ENCODE peak calls at places on chromosomes 11 and 22, in six cellular contexts. I, H, X, U, K and W are unnamed samples. For H3K27me3, the result is how much of the 10 kb centered on the place peaks cover.

GRCh38 chr11:65454696-65455456 is 32.3 kb downstream of the NEAT1 start:
- DNase-seq in U (peak), X (peak), H (peak), I (peak), K (peak), W (peak)

GRCh38 chr11:6618117-6619020 is 853 bp downstream of the TPP1 start:
- DNase-seq in U (no peak), K (peak), I (peak), H (peak), X (peak), W (no peak)

GRCh38 chr22:48806227-48806781 is 1021.4 kb downstream of the BRD1 start:
- DNase-seq in K (no peak), U (no peak), X (no peak), H (no peak), I (no peak), W (no peak)

GRCh38 chr11:65932558-65932919 is 12.7 kb upstream of the TSGA10IP start:
- DNase-seq in H (no peak), K (no peak), I (peak), X (no peak), U (no peak), W (no peak)

GRCh38 chr11:61026121-61027031 is 54.9 kb downstream of the CD6 start:
- DNase-seq in X (no peak), H (peak), K (no peak), I (no peak), U (no peak), W (no peak)

GRCh38 chr11:58334708-58335107 is 24.2 kb downstream of the OR5B17 start:
- DNase-seq in H (no peak), I (no peak), U (no peak), K (no peak), X (no peak), W (no peak)

GRCh38 chr11:62905927-62906531 is 15.1 kb downstream of the CHRM1 start:
- DNase-seq in K (peak), U (peak), H (peak), X (peak), I (peak), W (peak)

GRCh38 chr22:12601870-12602779 is 2925.9 kb upstream of the OR11H1 start:
- DNase-seq in U (no peak), I (peak), H (no peak), K (peak), X (no peak), W (no peak)

GRCh38 chr11:130219148-130219547 is 59.6 kb downstream of the ST14 start:
- DNase-seq in I (no peak), U (peak), H (no peak), K (peak), X (no peak), W (no peak)

GRCh38 chr11:17479284-17480214 is 2.9 kb upstream of the ABCC8 start:
- DNase-seq in I (peak), U (no peak), X (no peak), K (no peak), H (peak), W (no peak)

GRCh38 chr11:115580927-115581680 is 76.9 kb upstream of the CADM1 start:
- DNase-seq in H (no peak), I (no peak), U (no peak), K (peak), X (no peak), W (no peak)

GRCh38 chr11:46963848-46964247 is 27.3 kb downstream of the CSTPP1 start:
- DNase-seq in H (no peak), I (no peak), X (no peak), U (no peak), K (no peak), W (no peak)

GRCh38 chr11:123035831-123036230 is 26.1 kb downstream of the HSPA8 start:
- DNase-seq in K (no peak), X (no peak), I (no peak), U (no peak), H (no peak), W (no peak)

GRCh38 chr11:110434952-110435779 is 5.4 kb downstream of the FDX1 start:
- DNase-seq in X (no peak), I (peak), K (no peak), H (peak), U (no peak), W (no peak)

GRCh38 chr11:1205121-1205986 is 17.5 kb upstream of the MUC5B start:
- DNase-seq in U (no peak), K (no peak), H (no peak), I (peak), X (peak), W (peak)

GRCh38 chr11:121082670-121083069 is 18.4 kb upstream of the TECTA start:
- DNase-seq in H (no peak), X (no peak), K (no peak), I (no peak), U (no peak), W (no peak)

GRCh38 chr22:33539902-33540751 is 380.1 kb downstream of the LARGE1 start:
- DNase-seq in X (peak), I (no peak), H (peak), U (peak), K (peak), W (peak)

GRCh38 chr22:11628651-11629511 is 3899.1 kb upstream of the OR11H1 start:
- DNase-seq in K (no peak), X (no peak), H (no peak), I (no peak), U (no peak), W (no peak)

GRCh38 chr11:87063982-87064381 is 26.2 kb downstream of the TMEM135 start:
- DNase-seq in K (no peak), I (no peak), H (no peak), U (no peak), X (no peak), W (no peak)

GRCh38 chr22:47795477-47796127 is 1033.2 kb downstream of the TBC1D22A start:
- DNase-seq in K (no peak), I (no peak), H (no peak), U (no peak), X (no peak), W (no peak)

GRCh38 chr11:74826901-74827300 is 78.3 kb downstream of the RNF169 start:
- DNase-seq in I (no peak), H (no peak), K (no peak), U (no peak), X (no peak), W (no peak)

GRCh38 chr11:117221775-117222517 is 9.9 kb downstream of the PCSK7 start:
- DNase-seq in K (peak), U (no peak), H (peak), X (peak), I (no peak), W (peak)

GRCh38 chr22:35257321-35258143 is at the start of gene HMGXB4:
- DNase-seq in H (peak), U (peak), X (peak), I (peak), K (peak), W (peak)
- TF ChIP-seq CTCF in H (no peak), U (no peak), X (peak), I (no peak), K (no peak), W (peak)

DNA sequence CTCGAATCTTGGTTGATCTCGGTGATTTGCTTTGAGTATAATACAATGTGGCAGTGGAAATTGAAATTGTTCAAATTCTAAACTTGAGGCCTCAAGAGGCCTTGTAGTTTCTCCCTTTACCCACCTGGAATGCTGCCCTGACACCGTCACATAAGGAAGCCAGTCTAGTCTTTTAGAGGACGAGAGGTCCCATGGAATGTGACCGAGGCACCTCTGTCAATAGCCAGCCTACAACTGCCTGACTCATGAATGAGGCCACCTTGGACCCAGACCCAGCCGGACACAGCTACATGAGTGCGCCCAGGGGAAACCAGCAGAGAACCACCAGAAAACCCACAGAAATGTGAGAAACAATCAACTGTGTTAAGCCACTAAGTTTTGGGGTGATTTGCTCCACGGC is 52.5 kb downstream of the RPL27A start:
- DNase-seq in H (no peak), K (no peak), I (no peak), X (no peak), U (no peak), W (no peak)
- H3K27ac ChIP-seq in H (no peak), K (no peak), I (no peak), X (no peak), U (no peak), W (no peak)

DNA sequence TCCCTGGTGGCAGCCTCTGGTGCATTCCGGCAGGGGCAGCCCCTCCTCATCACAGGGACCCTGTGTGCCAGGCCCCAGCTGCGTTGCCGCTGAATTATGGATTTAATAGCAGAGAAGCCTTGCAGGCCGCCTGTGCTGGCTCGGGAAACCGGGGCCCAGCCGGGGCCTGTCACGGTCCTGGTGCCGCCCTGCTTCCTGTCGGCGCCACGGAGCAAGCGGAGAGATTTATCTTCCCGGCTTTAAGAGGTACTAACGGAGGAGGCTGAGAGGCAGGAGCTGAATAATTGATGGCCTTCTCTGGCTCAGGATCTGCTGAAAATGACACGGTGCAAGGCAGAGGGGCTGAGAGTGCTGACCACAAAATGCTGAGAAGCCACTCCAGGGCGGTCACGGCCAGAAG is 54.0 kb upstream of the CCDC188 start:
- DNase-seq in U (no peak), H (no peak), K (no peak), X (no peak), I (no peak), W (no peak)
- H3K27me3 ChIP-seq in U (under half), H (under half), K (under half), X (under half), I (under half), W (under half)

DNA sequence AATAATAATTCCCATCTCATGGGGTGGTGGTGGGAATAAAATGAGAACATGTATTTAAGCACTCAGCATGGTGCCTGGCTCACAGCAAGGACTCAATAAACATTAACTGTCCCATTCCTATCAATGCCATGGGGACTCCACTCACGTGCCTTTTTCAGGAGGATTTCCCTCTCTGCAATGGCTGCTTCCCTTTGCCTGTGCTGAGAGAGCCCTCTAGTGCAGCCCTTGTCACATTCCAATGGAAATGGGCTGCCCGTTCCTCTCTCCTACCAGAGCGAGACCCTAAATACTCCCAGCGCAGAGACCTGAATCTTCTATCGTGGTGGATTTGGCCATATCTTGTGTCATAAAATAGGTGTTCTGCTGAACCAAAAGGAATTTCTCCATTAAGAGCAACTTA is 621.5 kb upstream of the B3GAT1 start:
- DNase-seq in K (no peak), H (no peak), U (no peak), X (no peak), I (no peak), W (no peak)
- TF ChIP-seq CTCF in K (no peak), H (no peak), U (no peak), X (peak), I (peak), W (no peak)

GRCh38 chr11:85620243-85620642 is 6.9 kb downstream of the DLG2 start:
- DNase-seq in U (no peak), K (no peak), H (no peak), I (no peak), X (no peak), W (no peak)
- H3K27ac ChIP-seq in U (no peak), K (no peak), H (no peak), I (no peak), X (no peak), W (no peak)

GRCh38 chr11:127003260-127003981 is 2.9 kb upstream of the KIRREL3 start:
- DNase-seq in K (no peak), U (no peak), H (peak), X (no peak), I (peak), W (no peak)

GRCh38 chr11:127000991-127001390 is 421 bp upstream of the KIRREL3 start:
- DNase-seq in X (no peak), K (no peak), U (no peak), H (no peak), I (no peak), W (no peak)

GRCh38 chr11:127000291-127000968 is at the start of gene KIRREL3:
- DNase-seq in I (no peak), H (no peak), U (no peak), K (no peak), X (no peak), W (no peak)

GRCh38 chr11:126999366-126999765 is 1.2 kb downstream of the KIRREL3 start:
- DNase-seq in H (no peak), X (no peak), I (no peak), K (no peak), U (no peak), W (no peak)

DNA sequence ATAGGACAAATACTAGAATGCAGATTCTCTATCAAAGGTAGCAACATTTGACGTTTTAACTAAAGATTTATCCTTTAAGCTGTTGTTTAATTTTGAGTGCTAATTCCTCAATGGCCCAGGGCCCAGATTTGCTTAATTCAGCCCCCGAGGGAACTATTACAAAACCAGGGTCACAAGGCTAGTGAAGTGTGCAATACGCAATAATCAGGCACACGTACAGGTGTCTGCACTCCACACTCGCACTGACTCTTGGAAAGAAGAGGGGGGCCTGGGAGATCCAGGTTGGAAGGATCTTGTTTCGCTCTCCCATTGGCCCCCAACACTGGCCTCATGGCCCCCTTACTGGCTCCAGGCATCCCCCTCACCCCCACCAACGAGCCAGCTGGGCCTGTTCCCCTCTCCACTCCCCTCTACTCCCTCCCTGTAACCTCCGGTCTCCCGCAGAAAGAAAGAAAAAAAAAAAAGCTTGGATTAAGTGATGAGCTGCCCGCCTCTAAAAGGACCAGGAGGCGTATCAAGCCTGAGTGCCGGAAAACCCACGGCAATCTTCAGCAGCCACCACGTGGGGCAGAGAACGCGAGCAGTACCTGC is 2.2 kb upstream of the KIRREL3 start:
- DNase-seq in K (no peak), X (no peak), U (no peak), H (no peak), I (no peak), W (no peak)
- H3K27me3 ChIP-seq in K (half or more), X (half or more), U (under half), H (under half), I (under half), W (under half)

GRCh38 chr11:67344264-67344663 is 9.1 kb downstream of the POLD4 start:
- DNase-seq in X (no peak), K (no peak), H (no peak), I (no peak), U (no peak), W (no peak)
- TF ChIP-seq CTCF in X (no peak), K (no peak), H (no peak), I (no peak), U (no peak), W (no peak)